ENCODE peak calls at places on chromosomes 6 and 20, in four cellular contexts. F is ovary, B is hepatocyte, O is T-helper 2 cell. X is an unnamed sample.

GRCh38 chr6:5191222-5191621 is 69.5 kb downstream of the LYRM4 start:
- DNase-seq in F (no peak), B (no peak), O (no peak), X (no peak)

GRCh38 chr6:14252271-14252850 is 134.8 kb downstream of the CD83 start:
- DNase-seq in F (no peak), B (no peak), O (no peak), X (no peak)

GRCh38 chr6:7805088-7805756 is 79.3 kb downstream of the BMP6 start:
- DNase-seq in F (no peak), B (no peak), O (no peak), X (no peak)

GRCh38 chr6:76671751-76672150 is 599.3 kb upstream of the IMPG1 start:
- DNase-seq in F (no peak), B (no peak), O (no peak), X (no peak)

GRCh38 chr6:150874184-150874583 is 8.7 kb downstream of the MTHFD1L start:
- DNase-seq in F (no peak), B (no peak), O (no peak), X (no peak)

GRCh38 chr6:75155586-75155985 is 50.3 kb downstream of the COL12A1 start:
- DNase-seq in F (no peak), B (no peak), O (no peak), X (no peak)

GRCh38 chr20:7155794-7156193 is 388.3 kb downstream of the BMP2 start:
- DNase-seq in F (no peak), B (no peak), O (no peak), X (no peak)

GRCh38 chr20:50189681-50190250 is 864 bp upstream of the CEBPB start:
- DNase-seq in F (peak; percentile 80), B (peak; percentile 66), O (no peak), X (no peak)

GRCh38 chr6:101614774-101615173 is 221.3 kb downstream of the GRIK2 start:
- DNase-seq in F (no peak), B (no peak), O (no peak), X (no peak)

GRCh38 chr6:153931431-153931830 is 107.6 kb upstream of the OPRM1 start:
- DNase-seq in F (no peak), B (no peak), O (no peak), X (no peak)

GRCh38 chr6:32432050-32432450 is 7.6 kb upstream of the HLA-DRA start:
- DNase-seq in F (no peak), B (peak; percentile 55), O (no peak), X (peak; percentile 41)

GRCh38 chr6:42400886-42401604 is 50.7 kb downstream of the TRERF1 start:
- DNase-seq in F (no peak), B (no peak), O (no peak), X (no peak)

GRCh38 chr6:66421570-66421969 is 714.5 kb upstream of the EYS start:
- DNase-seq in F (no peak), B (peak; percentile 16), O (no peak), X (no peak)

GRCh38 chr6:118668761-118669411 is 17.5 kb upstream of the CEP85L start:
- DNase-seq in F (no peak), B (no peak), O (no peak), X (no peak)

GRCh38 chr6:133955136-133955576 is 2.1 kb downstream of the TBPL1 start:
- DNase-seq in F (no peak), B (no peak), O (no peak), X (no peak)

GRCh38 chr6:108562503-108562993 is 1.8 kb downstream of the FOXO3 start:
- DNase-seq in F (peak; percentile 68), B (peak; percentile 87), O (no peak), X (peak; percentile 76)

GRCh38 chr6:89859744-89860143 is 30.1 kb downstream of the CASP8AP2 start:
- DNase-seq in F (no peak), B (no peak), O (no peak), X (no peak)

GRCh38 chr6:166278579-166279392 is 29.4 kb downstream of the PRR18 start:
- DNase-seq in F (no peak), B (no peak), O (no peak), X (no peak)

GRCh38 chr20:50642288-50642803 is 49.0 kb downstream of the RIPOR3 start:
- DNase-seq in F (no peak), B (no peak), O (no peak), X (peak; percentile 46)

GRCh38 chr6:25186919-25187318 is 92.3 kb upstream of the CARMIL1 start:
- DNase-seq in F (no peak), B (no peak), O (no peak), X (no peak)

GRCh38 chr20:35404614-35405259 is 7.0 kb downstream of the UQCC1 start:
- DNase-seq in F (no peak), B (no peak), O (no peak), X (peak; percentile 71)

GRCh38 chr6:123520208-123520607 is 116.5 kb downstream of the TRDN start:
- DNase-seq in F (no peak), B (no peak), O (no peak), X (no peak)

GRCh38 chr20:16082051-16082550 is 491.1 kb downstream of the KIF16B start:
- DNase-seq in F (no peak), B (no peak), O (no peak), X (no peak)

GRCh38 chr6:150254671-150255228 is 111.9 kb downstream of the PPP1R14C start:
- DNase-seq in F (no peak), B (no peak), O (no peak), X (no peak)

GRCh38 chr20:35616465-35617396 is 1.1 kb downstream of the SPAG4 start:
- DNase-seq in F (peak; percentile 98), B (peak; percentile 84), O (no peak), X (peak; percentile 99)

GRCh38 chr6:24357336-24358218 is at the start of gene DCDC2:
- DNase-seq in F (peak; percentile 40), B (no peak), O (no peak), X (no peak)

GRCh38 chr6:49541210-49541724 is 9.2 kb upstream of the C6orf141 start:
- DNase-seq in F (no peak), B (peak; percentile 58), O (no peak), X (no peak)

GRCh38 chr6:53956068-53956711 is 155.1 kb upstream of the MLIP start:
- DNase-seq in F (peak; percentile 68), B (peak; percentile 84), O (no peak), X (no peak)

GRCh38 chr6:124964084-124964763 is 2.0 kb downstream of the RNF217 start:
- DNase-seq in F (no peak), B (peak; percentile 37), O (no peak), X (no peak)

GRCh38 chr6:122770835-122771601 is 8.5 kb upstream of the FABP7 start:
- DNase-seq in F (no peak), B (peak; percentile 20), O (no peak), X (peak; percentile 97)

GRCh38 chr6:32666420-32667300 is at the start of gene HLA-DQB1:
- DNase-seq in F (no peak), B (peak; percentile 74), O (no peak), X (peak; percentile 49)

GRCh38 chr20:41213150-41213820 is 75.9 kb downstream of the PLCG1 start:
- DNase-seq in F (no peak), B (no peak), O (no peak), X (no peak)

GRCh38 chr20:24495266-24495665 is 25.8 kb downstream of the SYNDIG1 start:
- DNase-seq in F (no peak), B (no peak), O (no peak), X (no peak)

GRCh38 chr6:100420711-100421110 is 44.0 kb downstream of the SIM1 start:
- DNase-seq in F (no peak), B (no peak), O (no peak), X (no peak)

GRCh38 chr20:61663521-61664425 is 401.9 kb downstream of the TAF4 start:
- DNase-seq in F (no peak), B (no peak), O (no peak), X (no peak)

GRCh38 chr20:61387204-61387958 is 135.3 kb downstream of the CDH4 start:
- DNase-seq in F (no peak), B (peak; percentile 70), O (no peak), X (no peak)

X was measured in MV-4-11.